ENCODE peak calls at places on chromosomes 5 and 9, in four cellular contexts. L is Panc1, O is HepG2, S is SK-N-SH. G is an unnamed sample.

GRCh38 chr9:19151425-19152159 is 24.3 kb upstream of the PLIN2 start:
- DNase-seq in S (no peak), L (no peak), O (peak; percentile 99), G (no peak)

GRCh38 chr9:16704489-16705111 is 165.9 kb downstream of the BNC2 start:
- DNase-seq in L (no peak), O (no peak), S (peak; percentile 14), G (peak; percentile 65)

GRCh38 chr5:65861830-65862241 is 64.5 kb upstream of the ERBIN start:
- DNase-seq in L (no peak), O (no peak), S (no peak), G (no peak)

GRCh38 chr9:14106699-14107098 is 207.2 kb downstream of the NFIB start:
- DNase-seq in L (no peak), O (no peak), S (no peak), G (no peak)

GRCh38 chr9:108972626-108973209 is 38.5 kb downstream of the ABITRAM start:
- DNase-seq in L (no peak), O (no peak), S (no peak), G (no peak)

GRCh38 chr5:96657068-96657467 is 5.1 kb upstream of the CAST start:
- DNase-seq in O (peak; percentile 12), L (peak; percentile 80), S (no peak), G (no peak)

GRCh38 chr9:2144619-2145018 is 129.5 kb downstream of the SMARCA2 start:
- DNase-seq in L (no peak), S (no peak), O (no peak), G (no peak)

GRCh38 chr5:149466457-149466972 is 84.7 kb downstream of the CSNK1A1 start:
- DNase-seq in S (no peak), L (no peak), O (no peak), G (no peak)

GRCh38 chr9:115845648-115846312 is 307.8 kb upstream of the PAPPA start:
- DNase-seq in L (no peak), S (no peak), O (no peak), G (no peak)

GRCh38 chr9:137951597-137952490 is 74.3 kb downstream of the CACNA1B start:
- DNase-seq in S (peak; percentile 8), L (no peak), O (no peak), G (no peak)

GRCh38 chr9:136327313-136327971 is at the start of gene GPSM1:
- DNase-seq in S (peak; percentile 94), O (no peak), L (no peak), G (peak; percentile 63)
- TF ChIP-seq POLR2AphosphoS5 in S (peak; percentile 63), O (no peak), L (no peak), G (peak; percentile 34)

DNA sequence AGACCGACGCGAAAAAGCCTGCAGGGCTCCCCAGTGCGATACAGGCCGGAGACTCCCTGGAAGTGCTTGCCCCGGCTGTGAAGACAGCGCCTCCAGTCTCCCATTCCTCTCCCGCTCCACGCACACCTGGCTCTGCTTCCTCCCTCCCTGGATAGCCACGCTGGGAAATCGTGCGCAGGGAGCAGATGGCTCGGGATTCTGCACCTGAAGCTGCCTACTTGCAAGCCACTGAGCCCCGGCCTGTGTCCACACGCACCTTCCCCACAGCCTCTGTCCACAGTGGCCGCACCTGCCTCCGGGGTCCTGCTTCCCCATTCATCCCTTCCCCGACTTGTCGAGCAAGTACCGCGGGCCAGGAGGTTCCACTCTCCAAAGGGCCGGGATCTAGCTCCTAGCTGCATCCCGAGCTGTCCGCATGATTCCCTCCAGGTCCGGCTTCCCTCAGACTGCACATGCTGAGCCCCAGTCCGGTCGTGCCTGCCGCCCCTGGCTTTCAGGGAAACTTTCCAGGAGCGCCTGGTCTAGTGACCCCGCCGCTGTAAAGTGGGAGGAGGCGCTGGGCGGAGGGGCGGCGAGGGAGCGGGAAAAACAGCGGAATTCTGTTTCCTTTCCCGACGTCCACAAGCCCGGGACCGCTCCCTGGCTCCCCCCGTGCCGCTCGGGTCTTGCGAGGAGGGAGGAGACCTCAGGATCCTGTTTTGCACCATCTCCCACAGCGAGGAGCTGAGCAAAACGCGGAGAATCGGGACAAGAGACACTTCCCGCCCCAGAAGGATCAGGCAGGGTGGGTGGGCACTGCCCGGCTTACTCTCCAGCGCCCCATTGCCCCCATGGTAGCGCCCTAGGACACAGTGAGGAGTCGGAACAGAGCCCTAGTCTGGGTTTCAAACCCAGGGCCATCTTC is 2.0 kb downstream of the SEMA6A start:
- DNase-seq in S (peak; percentile 78), O (no peak), L (no peak), G (peak; percentile 56)
- TF ChIP-seq REST in S (no peak), O (no peak), L (no peak), G (no peak)

DNA sequence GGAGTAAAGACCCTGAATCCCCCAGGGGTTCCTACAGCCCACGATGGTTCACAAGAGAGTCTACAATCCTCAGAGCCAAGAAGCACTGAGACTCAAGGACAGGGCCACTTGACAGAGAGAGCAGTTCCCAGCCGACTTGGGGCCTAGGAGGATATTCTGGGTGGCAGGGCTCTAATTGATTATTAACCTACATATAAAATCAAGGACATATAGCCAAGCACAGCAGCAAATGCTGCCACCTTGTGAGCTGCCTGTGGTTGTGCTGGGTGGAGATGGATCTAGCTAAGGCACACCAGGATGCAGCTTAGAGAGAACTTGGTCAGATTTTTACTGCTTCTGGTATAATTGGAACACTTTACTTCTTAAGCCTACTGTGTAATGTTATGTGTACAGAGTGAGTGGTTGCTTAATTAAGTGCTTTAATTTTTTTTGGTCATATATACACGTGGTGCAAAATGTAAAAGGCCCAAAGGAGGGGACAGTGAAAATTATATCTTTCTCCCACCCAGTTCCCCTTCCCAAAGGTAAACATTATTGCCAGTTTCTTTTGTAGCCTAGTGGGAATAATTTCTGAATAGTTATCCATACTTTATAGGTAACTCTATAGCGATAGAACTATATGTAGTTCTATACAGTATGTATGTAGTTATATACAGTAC is 78.8 kb downstream of the F2RL2 start:
- DNase-seq in S (peak; percentile 69), L (peak; percentile 8), O (peak; percentile 70), G (peak; percentile 78)
- TF ChIP-seq CTCF in S (peak; percentile 82), L (peak; percentile 74), O (peak; percentile 87), G (peak; percentile 83)

GRCh38 chr5:87413116-87413645 is 451 bp upstream of the CCNH start:
- DNase-seq in O (no peak), L (no peak), S (no peak), G (peak; percentile 15)

GRCh38 chr5:87410941-87411340 is 1.8 kb downstream of the CCNH start:
- DNase-seq in S (no peak), L (no peak), O (no peak), G (no peak)

GRCh38 chr5:87412417-87413115 is at the start of gene CCNH:
- DNase-seq in L (peak; percentile 94), S (peak; percentile 86), O (peak; percentile 96), G (peak; percentile 100)

GRCh38 chr5:87408219-87408618 is 4.5 kb downstream of the CCNH start:
- DNase-seq in O (no peak), S (no peak), L (no peak), G (no peak)

DNA sequence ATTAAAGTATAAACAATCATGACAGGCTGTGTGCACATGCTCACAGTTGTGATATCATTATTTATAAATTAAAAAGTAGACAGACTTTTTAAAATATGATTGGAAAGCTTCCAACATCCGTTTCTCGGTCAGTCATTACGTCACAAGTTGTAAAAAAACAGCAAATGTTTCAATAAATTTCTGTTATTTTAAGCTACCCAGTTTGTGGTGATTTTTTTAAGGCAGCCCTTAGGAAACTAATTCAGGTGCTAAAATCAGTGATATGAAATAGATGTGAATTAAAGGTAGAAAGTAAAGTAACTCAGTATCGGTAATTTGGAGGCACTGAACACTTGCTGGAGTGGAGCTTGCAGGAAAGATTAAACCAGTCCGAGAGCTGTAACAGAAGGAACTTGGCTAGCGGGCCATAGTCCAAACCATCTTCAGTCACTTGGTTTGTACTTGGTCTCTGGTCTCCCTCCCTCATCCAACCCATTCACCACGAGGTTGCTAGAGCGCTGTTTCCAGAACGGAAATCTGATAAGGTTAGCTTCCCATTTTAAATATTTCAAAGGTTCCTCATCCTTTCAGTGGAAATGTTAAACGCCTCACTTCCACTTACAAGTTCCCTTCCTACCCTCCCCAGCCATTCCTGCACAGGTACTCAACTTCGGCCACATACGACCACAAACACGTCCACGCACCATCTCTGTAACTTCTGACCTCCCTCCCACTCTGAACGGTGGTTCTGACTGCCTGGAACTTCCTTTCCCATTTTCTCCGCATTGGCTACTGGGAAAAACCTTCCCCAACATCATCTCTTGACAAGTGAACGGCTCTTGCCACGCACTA is 929 bp downstream of the CCNH start:
- DNase-seq in L (no peak), O (peak; percentile 33), S (peak; percentile 10), G (peak; percentile 18)
- TF ChIP-seq POLR2AphosphoS5 in L (no peak), O (no peak), S (no peak), G (no peak)

DNA sequence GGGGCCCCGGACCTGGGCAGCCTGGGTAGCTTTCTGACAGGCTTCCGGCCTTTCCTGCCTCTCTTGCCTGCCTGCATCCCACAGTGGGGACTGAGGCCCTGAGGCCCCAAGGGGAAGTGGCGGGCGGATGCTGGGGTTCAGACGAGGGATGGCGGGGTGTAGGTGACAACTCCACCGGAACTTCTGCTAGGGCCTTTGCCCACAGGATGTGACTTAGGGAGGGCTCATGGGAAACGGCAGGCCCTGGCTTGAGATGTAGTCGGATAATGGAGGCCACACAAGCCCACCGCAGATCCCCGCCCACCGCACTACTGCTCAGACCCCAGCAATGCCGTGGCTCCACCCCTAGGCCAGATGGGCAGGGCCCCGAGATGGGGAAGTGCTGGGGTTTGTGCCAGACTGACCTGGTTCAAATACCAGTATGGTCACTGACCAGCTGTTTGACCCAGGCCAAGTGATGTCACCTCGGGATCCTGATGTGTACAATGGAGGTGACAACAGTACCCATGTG is 2.7 kb upstream of the CDK9 start:
- DNase-seq in O (no peak), S (no peak), L (no peak), G (no peak)
- TF ChIP-seq REST in O (no peak), S (no peak), L (no peak), G (no peak)

GRCh38 chr9:90727498-90727897 is 74.1 kb upstream of the SYK start:
- DNase-seq in O (no peak), L (no peak), S (no peak), G (no peak)

GRCh38 chr9:90724880-90725279 is 76.7 kb upstream of the SYK start:
- DNase-seq in S (no peak), O (no peak), L (no peak), G (no peak)

GRCh38 chr9:90729351-90729750 is 72.3 kb upstream of the SYK start:
- DNase-seq in S (no peak), O (no peak), L (no peak), G (no peak)

GRCh38 chr9:90724112-90724511 is 77.5 kb upstream of the SYK start:
- DNase-seq in O (no peak), L (no peak), S (no peak), G (no peak)

DNA sequence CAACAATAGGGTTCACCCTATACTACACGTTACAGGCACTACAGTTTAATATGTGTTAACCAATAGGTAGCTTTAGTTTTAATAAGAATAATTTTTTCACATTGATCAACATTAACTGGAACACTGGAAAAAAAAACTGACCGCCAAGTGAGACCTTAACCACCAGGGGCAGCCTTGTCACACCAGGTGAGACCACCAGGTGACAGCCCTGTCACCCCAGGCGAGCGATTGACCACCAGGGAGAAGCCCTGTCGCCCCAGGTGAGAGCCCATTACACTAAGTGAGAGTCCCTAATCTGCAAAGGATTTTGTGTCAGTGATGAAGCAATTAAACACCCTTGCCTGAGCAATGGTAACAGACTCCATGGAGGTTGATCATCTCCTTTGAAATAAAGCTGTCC is 75.4 kb upstream of the SYK start:
- DNase-seq in S (peak; percentile 22), L (no peak), O (peak; percentile 6), G (peak; percentile 73)
- TF ChIP-seq CTCF in S (no peak), L (peak; percentile 14), O (no peak), G (peak; percentile 76)

G was measured in GM23338.